ENCODE peak calls at places on chromosomes 2 and 18, in ten cellular contexts. Q, K, A, O, M, F, L, B, H and U are unnamed samples. For H3K4me1, the result is how much of the 10 kb centered on the place peaks cover.

GRCh38 chr18:39732918-39733317 is 2167.3 kb upstream of the CELF4 start:
- DNase-seq in Q (no peak), K (no peak), A (no peak), O (no peak), M (no peak), F (no peak), L (no peak), B (no peak), H (no peak), U (no peak)

GRCh38 chr2:207046642-207047213 is 107.4 kb downstream of the CPO start:
- DNase-seq in Q (peak), K (no peak), A (no peak), O (no peak), M (no peak), F (no peak), L (no peak), B (no peak), H (peak), U (no peak)

GRCh38 chr18:13614701-13615288 is 111.6 kb downstream of the FAM210A start:
- DNase-seq in Q (no peak), K (no peak), A (peak), O (no peak), M (no peak), F (no peak), L (no peak), B (no peak), H (peak), U (peak)

GRCh38 chr2:65313126-65313953 is 85.7 kb downstream of the ACTR2 start:
- DNase-seq in Q (no peak), K (no peak), A (peak), O (no peak), M (no peak), F (no peak), L (no peak), B (no peak), H (no peak), U (no peak)

GRCh38 chr2:172533687-172534086 is 22.2 kb upstream of the PDK1 start:
- DNase-seq in Q (no peak), K (no peak), A (no peak), O (no peak), M (no peak), F (no peak), L (no peak), B (no peak), H (no peak), U (no peak)

GRCh38 chr2:47075361-47076125 is 79.6 kb downstream of the STPG4 start:
- DNase-seq in Q (no peak), K (peak), A (peak), O (no peak), M (no peak), F (no peak), L (no peak), B (no peak), H (no peak), U (no peak)

GRCh38 chr2:30239308-30240161 is 8.2 kb downstream of the LBH start:
- DNase-seq in Q (peak), K (peak), A (peak), O (peak), M (peak), F (peak), L (peak), B (peak), H (peak), U (peak)

GRCh38 chr2:55952415-55952814 is 28.8 kb upstream of the EFEMP1 start:
- DNase-seq in Q (no peak), K (no peak), A (no peak), O (no peak), M (no peak), F (no peak), L (no peak), B (no peak), H (no peak), U (no peak)

GRCh38 chr2:38075436-38076249 is at the start of gene CYP1B1:
- DNase-seq in Q (no peak), K (no peak), A (peak), O (peak), M (no peak), F (peak), L (peak), B (no peak), H (no peak), U (no peak)

GRCh38 chr2:216849987-216850386 is 9.9 kb downstream of the TNP1 start:
- DNase-seq in Q (no peak), K (peak), A (peak), O (no peak), M (no peak), F (no peak), L (no peak), B (no peak), H (peak), U (peak)

GRCh38 chr2:30185175-30185574 is 38.4 kb downstream of the YPEL5 start:
- DNase-seq in Q (no peak), K (no peak), A (no peak), O (no peak), M (no peak), F (no peak), L (no peak), B (no peak), H (no peak), U (no peak)

GRCh38 chr2:29782531-29782930 is 138.9 kb downstream of the ALK start:
- DNase-seq in Q (no peak), K (no peak), A (no peak), O (no peak), M (no peak), F (no peak), L (no peak), B (no peak), H (no peak), U (no peak)

DNA sequence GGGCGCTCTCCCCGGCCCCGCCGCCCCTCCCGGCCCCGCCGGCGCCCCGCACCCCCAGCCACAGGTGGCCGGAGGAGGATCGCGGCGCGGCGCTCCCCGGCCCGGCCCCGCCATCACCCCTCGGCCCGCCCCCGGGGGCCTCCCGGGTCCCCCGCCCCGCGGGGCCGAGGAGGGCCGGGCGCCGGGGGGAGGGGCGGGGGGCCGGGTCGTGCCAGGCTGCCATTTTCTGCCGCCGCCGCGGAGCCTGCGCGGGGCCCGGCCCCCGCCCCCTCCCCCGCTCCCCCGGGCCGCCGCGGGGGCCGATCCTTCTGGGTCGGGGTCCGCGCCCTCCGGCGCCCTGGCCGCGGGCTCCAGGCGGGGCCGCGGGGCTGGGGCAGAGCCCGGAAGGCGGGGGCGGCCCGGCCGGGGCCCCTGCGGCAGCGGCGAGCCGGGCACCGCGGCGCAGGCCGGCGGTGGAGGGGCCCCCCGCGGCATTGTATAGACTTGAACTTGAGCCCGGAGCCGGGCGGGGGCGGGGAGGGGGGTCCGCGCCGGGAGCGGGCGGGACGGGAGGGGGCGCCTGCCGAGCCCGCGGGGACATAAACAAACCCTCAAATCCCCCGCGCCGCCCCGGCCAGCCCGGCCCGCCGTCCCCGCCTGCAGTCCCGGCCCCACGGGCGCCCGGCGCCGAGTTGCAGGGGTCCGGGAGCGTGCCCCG is 546 bp downstream of the DNMT3A start:
- DNase-seq in Q (no peak), K (peak), A (peak), O (no peak), M (no peak), F (no peak), L (peak), B (peak), H (peak), U (no peak)
- H3K4me3 ChIP-seq in Q (peak), K (no peak), A (peak), O (peak), M (no peak), F (peak), L (peak), B (peak), H (peak), U (peak)

GRCh38 chr2:120599064-120599463 is 136.6 kb upstream of the GLI2 start:
- DNase-seq in Q (no peak), K (peak), A (no peak), O (no peak), M (no peak), F (no peak), L (no peak), B (no peak), H (no peak), U (no peak)

GRCh38 chr2:120596990-120597594 is 138.6 kb upstream of the GLI2 start:
- DNase-seq in Q (peak), K (peak), A (peak), O (peak), M (no peak), F (peak), L (peak), B (no peak), H (no peak), U (peak)

GRCh38 chr2:120598416-120598815 is 137.3 kb upstream of the GLI2 start:
- DNase-seq in Q (no peak), K (peak), A (peak), O (no peak), M (no peak), F (no peak), L (no peak), B (no peak), H (no peak), U (no peak)

GRCh38 chr2:120596191-120596781 is 139.4 kb upstream of the GLI2 start:
- DNase-seq in Q (no peak), K (peak), A (peak), O (no peak), M (no peak), F (no peak), L (peak), B (no peak), H (no peak), U (no peak)

GRCh38 chr2:120597595-120598193 is 138.0 kb upstream of the GLI2 start:
- DNase-seq in Q (no peak), K (peak), A (peak), O (no peak), M (no peak), F (no peak), L (no peak), B (no peak), H (no peak), U (no peak)
- H3K27ac ChIP-seq in Q (no peak), K (no peak), A (no peak), O (no peak), M (no peak), F (peak), L (no peak), B (no peak), H (no peak), U (no peak)

GRCh38 chr18:48920408-48921038 is 30.2 kb downstream of the SMAD7 start:
- DNase-seq in Q (no peak), K (no peak), A (peak), O (peak), M (no peak), F (no peak), L (peak), B (no peak), H (no peak), U (no peak)

GRCh38 chr18:48917579-48918101 is 33.1 kb downstream of the SMAD7 start:
- DNase-seq in Q (no peak), K (no peak), A (peak), O (no peak), M (no peak), F (no peak), L (peak), B (no peak), H (no peak), U (no peak)

GRCh38 chr18:48918156-48918555 is 32.6 kb downstream of the SMAD7 start:
- DNase-seq in Q (no peak), K (no peak), A (peak), O (no peak), M (no peak), F (no peak), L (peak), B (no peak), H (no peak), U (no peak)

GRCh38 chr18:48919547-48919946 is 31.2 kb downstream of the SMAD7 start:
- DNase-seq in Q (no peak), K (no peak), A (peak), O (no peak), M (no peak), F (no peak), L (peak), B (no peak), H (no peak), U (no peak)

DNA sequence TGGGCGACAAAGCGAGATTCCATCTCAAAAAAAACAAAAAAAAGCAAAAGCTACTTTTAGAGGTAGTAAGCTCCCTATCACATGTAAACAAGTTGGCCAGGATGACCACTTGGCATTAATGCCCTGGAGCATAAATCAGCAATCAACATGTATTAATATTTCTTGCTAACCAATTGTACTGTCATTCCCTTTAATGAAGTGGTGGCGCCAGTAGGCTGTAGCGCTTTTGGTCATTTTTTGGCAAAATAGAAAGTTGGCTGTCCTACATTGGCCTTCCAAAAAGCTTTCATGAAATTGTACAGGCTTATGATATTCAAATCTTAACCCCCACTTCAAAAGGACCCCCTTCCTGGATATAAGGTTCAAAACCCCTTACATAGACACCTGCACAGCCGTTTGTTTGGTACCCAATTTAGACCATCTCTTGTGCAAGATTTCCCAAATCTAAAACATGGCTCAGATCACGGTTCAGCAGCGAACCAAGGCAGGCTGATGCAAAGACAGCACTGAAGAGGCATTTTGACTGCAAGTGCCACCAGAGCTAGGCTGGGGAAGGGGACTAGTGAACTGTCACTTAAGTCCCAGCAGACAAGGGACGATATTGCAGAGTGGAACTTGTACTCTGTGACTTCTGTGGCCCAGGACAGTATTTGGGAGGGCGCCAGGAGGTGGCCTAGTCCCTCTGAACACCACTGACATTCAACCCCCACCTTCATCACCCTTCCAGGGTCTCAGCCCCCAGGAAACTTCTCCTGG is 31.9 kb downstream of the SMAD7 start:
- DNase-seq in Q (no peak), K (no peak), A (peak), O (no peak), M (no peak), F (no peak), L (peak), B (no peak), H (no peak), U (no peak)
- H3K4me1 ChIP-seq in Q (under half), K (under half), A (under half), O (under half), M (under half), F (under half), L (half or more), B (under half), H (under half), U (half or more)

DNA sequence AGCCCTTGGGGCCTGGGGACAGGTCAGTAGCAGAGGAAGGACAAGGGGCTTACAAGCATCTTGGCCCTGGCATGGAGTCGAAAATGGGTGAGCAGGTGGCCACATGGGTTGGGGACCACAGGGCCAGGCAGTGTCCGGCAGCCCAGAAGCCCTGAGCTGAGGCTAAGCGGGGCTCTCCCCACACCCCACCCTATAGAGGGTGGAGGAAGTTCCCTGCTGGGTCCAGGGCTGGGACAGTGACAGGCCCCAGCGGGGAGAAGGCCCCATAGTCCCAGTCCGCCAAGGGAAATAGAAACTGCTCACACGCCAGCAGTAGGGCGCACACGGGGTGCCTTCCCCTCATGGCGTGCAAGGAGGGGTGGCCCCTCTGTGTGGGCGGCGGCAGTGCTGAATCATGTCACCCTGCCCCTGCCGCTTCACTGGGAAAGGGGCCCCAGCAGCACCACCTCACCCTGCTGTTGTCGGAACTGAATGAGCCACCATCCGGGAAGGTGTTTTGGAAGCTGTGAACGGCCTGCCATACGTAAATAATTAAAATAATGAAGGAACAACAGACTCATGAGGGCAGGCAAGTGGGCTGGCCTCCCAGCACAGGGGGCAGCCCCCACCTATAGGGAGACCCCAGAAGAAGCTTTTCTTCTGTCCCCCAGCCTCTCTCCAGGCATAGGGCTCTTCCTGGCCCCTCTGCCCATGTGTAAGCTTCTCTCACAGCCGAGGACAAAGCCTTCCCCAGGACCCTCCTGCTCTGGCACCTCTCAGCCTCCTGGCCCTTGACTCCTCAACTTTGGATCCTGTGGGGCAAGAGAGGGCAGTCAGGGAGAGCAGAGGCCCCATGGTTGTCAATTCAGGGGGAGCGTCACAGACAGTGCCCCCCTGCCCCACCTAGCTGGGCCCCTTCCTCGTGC is 12.7 kb upstream of the DUSP2 start:
- DNase-seq in Q (no peak), K (no peak), A (no peak), O (no peak), M (no peak), F (no peak), L (no peak), B (no peak), H (peak), U (no peak)
- H3K4me3 ChIP-seq in Q (no peak), K (no peak), A (no peak), O (no peak), M (peak), F (no peak), L (no peak), B (no peak), H (no peak), U (no peak)

DNA sequence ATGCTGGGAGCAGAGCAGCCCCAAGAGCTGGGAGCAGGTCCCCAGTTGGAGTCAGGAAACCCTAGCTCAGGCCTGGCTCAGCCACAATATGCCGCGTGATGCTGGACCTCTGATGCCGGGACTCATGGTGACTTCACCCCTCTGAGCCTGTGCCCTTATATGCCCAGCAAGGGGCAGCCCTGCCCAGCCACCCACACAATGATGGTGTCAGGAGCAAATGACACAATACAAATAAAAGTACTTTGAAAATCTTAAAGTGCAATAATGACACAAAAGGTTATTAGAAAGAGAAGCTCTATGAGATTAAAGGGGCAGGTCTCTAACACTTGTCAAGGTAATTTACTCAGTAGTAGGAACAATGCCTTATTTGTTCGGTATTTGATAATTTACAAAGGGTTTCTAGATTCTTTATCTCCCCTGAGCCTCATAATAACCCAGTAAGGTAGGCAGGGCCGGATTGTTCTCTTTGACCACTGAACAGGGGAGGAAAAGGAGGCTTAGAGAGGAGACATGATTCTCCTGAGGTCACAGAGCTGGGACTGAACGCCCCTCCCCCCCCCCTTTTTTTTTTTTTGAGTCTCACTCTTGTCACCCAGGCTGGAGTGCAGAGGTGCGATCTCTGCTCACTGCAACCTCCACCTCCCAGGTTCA is 18.4 kb upstream of the KIF3C start:
- DNase-seq in Q (no peak), K (no peak), A (peak), O (no peak), M (no peak), F (no peak), L (peak), B (no peak), H (no peak), U (no peak)
- H3K27ac ChIP-seq in Q (no peak), K (no peak), A (no peak), O (no peak), M (no peak), F (no peak), L (peak), B (no peak), H (no peak), U (no peak)

DNA sequence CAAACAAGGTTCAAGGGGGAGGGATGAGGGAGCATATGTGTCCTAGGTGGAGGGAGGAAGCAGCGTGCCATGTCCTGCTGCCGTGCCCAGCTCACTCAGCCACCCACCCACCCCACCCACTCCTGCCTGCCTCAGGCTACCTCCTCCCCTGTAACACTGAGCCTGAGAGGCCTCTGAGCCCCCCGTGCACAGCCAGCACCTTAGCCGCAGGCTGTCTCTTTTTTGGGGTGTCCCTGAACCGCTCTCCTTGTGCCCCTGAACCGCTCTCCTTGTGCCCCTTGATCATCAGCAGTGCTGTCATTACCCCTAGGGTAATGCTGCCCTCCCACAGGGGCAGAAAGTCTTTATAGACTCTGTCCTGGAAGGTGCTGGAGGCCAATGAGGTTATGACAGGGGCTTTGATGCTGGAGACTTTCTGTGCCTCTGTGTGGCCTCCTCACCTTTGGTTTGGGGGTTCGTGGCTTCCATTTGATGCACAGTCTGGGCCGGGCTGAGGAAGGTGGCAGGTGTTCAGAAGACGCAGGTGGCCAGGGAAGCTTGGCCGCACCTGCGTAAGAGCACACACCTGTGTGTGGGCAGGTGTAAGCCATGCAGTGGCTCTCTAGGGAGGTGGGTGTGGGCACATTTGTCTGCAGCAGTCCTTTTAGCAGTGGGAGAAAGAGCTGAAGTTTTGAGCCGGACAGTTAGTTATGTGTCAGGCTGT is 140.0 kb downstream of the SEPTIN10 start:
- DNase-seq in Q (no peak), K (no peak), A (no peak), O (no peak), M (no peak), F (no peak), L (no peak), B (no peak), H (no peak), U (no peak)
- H3K4me1 ChIP-seq in Q (under half), K (under half), A (under half), O (under half), M (under half), F (under half), L (under half), B (under half), H (under half), U (under half)